ENCODE peak calls at places on chromosomes 1 and 21, in seven cellular contexts. D is mesothelial cell of epicardium; B is colonic mucosa; N is CD4-positive, alpha-beta T cell; R is glutamatergic neuron; U is osteocyte; X is cardiac muscle cell. V is an unnamed sample.

GRCh38 chr21:43196789-43197188 is 28.0 kb downstream of the CRYAA start:
- DNase-seq in R (no peak), N (no peak), B (peak; percentile 44), X (no peak), D (no peak), U (no peak), V (no peak)

GRCh38 chr21:35818597-35818996 is 241.7 kb downstream of the SETD4 start:
- DNase-seq in N (no peak), B (no peak), X (no peak), U (no peak), D (no peak), R (no peak), V (no peak)

GRCh38 chr1:165747632-165748452 is 20.8 kb downstream of the TMCO1 start:
- DNase-seq in N (no peak), R (no peak), B (peak; percentile 47), U (no peak), X (no peak), D (no peak), V (no peak)

GRCh38 chr1:25694167-25694566 is 77.6 kb downstream of the MAN1C1 start:
- DNase-seq in R (no peak), D (no peak), N (no peak), B (peak; percentile 58), X (peak; percentile 31), U (no peak), V (no peak)

GRCh38 chr1:203656796-203657620 is 30.4 kb downstream of the ATP2B4 start:
- DNase-seq in X (no peak), R (no peak), D (no peak), U (no peak), N (no peak), B (no peak), V (no peak)

GRCh38 chr1:14726606-14727005 is 128.1 kb downstream of the KAZN start:
- DNase-seq in D (no peak), U (no peak), B (no peak), N (no peak), X (no peak), R (no peak), V (no peak)

GRCh38 chr1:168665975-168666374 is 63.0 kb downstream of the DPT start:
- DNase-seq in X (no peak), B (no peak), U (no peak), D (no peak), R (no peak), N (no peak), V (no peak)

GRCh38 chr1:68213843-68214242 is 18.5 kb downstream of the WLS start:
- DNase-seq in U (no peak), N (no peak), R (no peak), X (peak; percentile 56), B (peak; percentile 73), D (no peak), V (no peak)

GRCh38 chr1:150981177-150981804 is 801 bp upstream of the ANXA9 start:
- DNase-seq in X (peak; percentile 76), N (no peak), B (peak; percentile 57), R (peak; percentile 75), U (no peak), D (no peak), V (peak; percentile 57)

GRCh38 chr1:69611316-69611715 is 43.6 kb downstream of the LRRC7 start:
- DNase-seq in X (no peak), N (no peak), B (no peak), D (no peak), U (no peak), R (no peak), V (no peak)

GRCh38 chr1:204896023-204896422 is 25.4 kb downstream of the NFASC start:
- DNase-seq in D (no peak), B (no peak), R (no peak), U (no peak), N (no peak), X (no peak), V (no peak)

GRCh38 chr1:180786633-180787032 is 126.1 kb upstream of the KIAA1614 start:
- DNase-seq in R (no peak), B (no peak), X (no peak), N (no peak), D (no peak), U (no peak), V (no peak)

GRCh38 chr1:159827102-159827490 is 423 bp downstream of the SLAMF8 start:
- DNase-seq in B (no peak), D (no peak), X (no peak), U (no peak), N (no peak), R (no peak), V (no peak)

GRCh38 chr1:160353223-160353622 is 10.0 kb downstream of the NCSTN start:
- DNase-seq in R (no peak), B (no peak), N (no peak), D (no peak), U (peak; percentile 60), X (no peak), V (no peak)

GRCh38 chr1:178528219-178528962 is 15.5 kb downstream of the TEX35 start:
- DNase-seq in U (no peak), R (peak; percentile 57), B (no peak), X (no peak), N (no peak), D (no peak), V (no peak)

GRCh38 chr1:41672173-41672572 is 187.7 kb upstream of the EDN2 start:
- DNase-seq in R (no peak), B (no peak), D (no peak), U (no peak), X (no peak), N (no peak), V (no peak)

DNA sequence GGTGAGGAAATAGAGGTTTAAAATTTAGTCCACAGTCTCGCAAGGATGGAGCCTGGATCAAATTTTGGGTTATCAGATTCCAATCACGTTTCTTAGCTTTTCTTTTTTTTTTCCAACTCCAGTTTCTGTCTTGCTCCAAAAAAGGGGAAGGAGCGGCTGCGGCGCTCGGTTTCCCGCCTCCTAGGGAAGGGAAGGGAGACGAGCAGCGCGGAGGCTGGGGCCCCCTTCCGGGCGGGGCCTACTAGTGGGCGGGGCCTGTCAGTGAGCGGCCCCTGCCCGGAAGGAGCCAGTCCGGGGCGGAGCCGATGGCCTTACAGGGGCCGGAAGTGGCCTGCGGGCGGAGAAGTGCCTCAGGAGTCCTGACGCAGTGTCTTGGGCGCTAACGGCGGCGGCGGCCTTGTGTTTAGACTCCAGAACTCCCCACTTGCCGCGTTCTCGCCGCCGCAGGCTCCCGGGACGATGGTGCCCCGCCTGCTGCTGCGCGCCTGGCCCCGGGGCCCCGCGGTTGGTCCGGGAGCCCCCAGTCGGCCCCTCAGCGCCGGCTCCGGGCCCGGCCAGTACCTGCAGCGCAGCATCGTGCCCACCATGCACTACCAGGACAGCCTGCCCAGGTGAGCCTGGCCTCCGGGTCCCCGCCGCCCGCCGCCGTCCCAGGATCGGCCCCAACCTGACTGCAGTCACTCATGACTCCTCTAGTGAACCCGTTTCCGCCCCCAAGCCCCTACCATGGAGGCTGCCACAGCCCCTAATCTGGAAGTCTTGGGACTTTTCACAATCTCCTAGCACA is at the start of gene CPT2:
- DNase-seq in B (peak; percentile 95), D (peak; percentile 86), R (peak; percentile 90), U (peak; percentile 95), X (peak; percentile 95), N (peak; percentile 75), V (peak; percentile 93)
- TF ChIP-seq CTCF in B (no peak), D (no peak), R (no peak), U (peak; percentile 20), X (no peak), N (no peak), V (no peak)

GRCh38 chr1:231990388-231990787 is 363.8 kb downstream of the DISC1 start:
- DNase-seq in X (no peak), D (no peak), N (no peak), R (no peak), B (no peak), U (no peak), V (no peak)
- TF ChIP-seq CTCF in X (no peak), D (no peak), N (no peak), R (no peak), B (no peak), U (no peak), V (no peak)

DNA sequence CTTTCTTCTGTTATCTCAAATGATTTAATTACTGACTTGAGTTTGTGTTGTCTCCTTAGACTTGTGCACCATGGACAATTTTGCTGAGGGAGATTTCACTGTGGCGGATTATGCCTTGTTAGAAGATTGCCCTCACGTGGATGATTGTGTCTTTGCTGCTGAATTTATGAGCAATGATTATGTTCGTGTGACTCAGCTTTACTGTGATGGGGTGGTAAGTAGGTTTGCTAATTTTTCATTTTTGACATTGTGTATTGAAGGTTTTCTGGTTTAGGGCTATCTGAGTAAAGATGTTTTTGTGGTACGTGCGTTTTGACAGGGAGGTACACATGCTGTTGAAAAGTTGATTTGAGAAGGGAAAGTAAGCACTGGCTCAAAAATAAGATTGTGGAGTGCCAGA is 14.1 kb downstream of the TTC3 start:
- DNase-seq in R (no peak), B (no peak), X (peak; percentile 5), N (no peak), U (no peak), D (no peak), V (no peak)
- TF ChIP-seq CTCF in R (no peak), B (no peak), X (peak; percentile 52), N (no peak), U (peak; percentile 55), D (no peak), V (no peak)

GRCh38 chr1:66876664-66877063 is 48.0 kb downstream of the DNAI4 start:
- DNase-seq in U (no peak), N (no peak), D (no peak), R (no peak), X (no peak), B (no peak), V (no peak)
- TF ChIP-seq CTCF in U (no peak), N (no peak), D (no peak), R (no peak), X (no peak), B (no peak), V (no peak)

GRCh38 chr21:42107177-42107880 is 36.2 kb downstream of the UMODL1 start:
- DNase-seq in R (no peak), N (no peak), B (no peak), X (no peak), U (no peak), D (no peak), V (no peak)
- TF ChIP-seq CTCF in R (no peak), N (no peak), B (no peak), X (no peak), U (no peak), D (no peak), V (no peak)